ENCODE peak calls at places on chromosomes 12 and 14, in four cellular contexts. E is cardiac muscle cell; W is CD4-positive, alpha-beta memory T cell; U is CD8-positive, alpha-beta memory T cell. V is an unnamed sample.
A peak's percentile ranks its signal among the peaks of the same experiment; 100 is the strongest.

GRCh38 chr12:128316981-128317526 is 50.1 kb downstream of the TMEM132C start:
- DNase-seq in W (no peak), U (no peak), E (peak; percentile 59), V (no peak)

GRCh38 chr14:22427771-22428228 is 161.2 kb downstream of the DAD1 start:
- DNase-seq in U (no peak), E (peak; percentile 95), W (no peak), V (no peak)

GRCh38 chr12:3032770-3033537 is 44.2 kb upstream of the TSPAN9 start:
- DNase-seq in U (no peak), E (no peak), W (no peak), V (no peak)

GRCh38 chr12:77407951-77408350 is 342.6 kb upstream of the E2F7 start:
- DNase-seq in E (no peak), W (no peak), U (no peak), V (no peak)

GRCh38 chr12:78229491-78230209 is 399.0 kb downstream of the NAV3 start:
- DNase-seq in U (no peak), W (no peak), E (peak; percentile 56), V (peak; percentile 72)

GRCh38 chr14:36852853-36853634 is 191.4 kb downstream of the PAX9 start:
- DNase-seq in E (no peak), U (no peak), W (no peak), V (no peak)

GRCh38 chr14:65206448-65207096 is 104.3 kb upstream of the MAX start:
- DNase-seq in W (no peak), E (no peak), U (no peak), V (no peak)

GRCh38 chr12:4164591-4165558 is 108.7 kb upstream of the CCND2 start:
- DNase-seq in E (peak; percentile 74), W (peak; percentile 59), U (peak; percentile 57), V (no peak)

GRCh38 chr12:92128612-92129011 is 17.0 kb downstream of the BTG1 start:
- DNase-seq in E (no peak), U (no peak), W (no peak), V (no peak)

GRCh38 chr12:8081228-8081920 is 700 bp upstream of the NECAP1 start:
- DNase-seq in W (peak; percentile 33), U (peak; percentile 39), E (no peak), V (peak; percentile 45)

GRCh38 chr12:90899456-90900182 is 55.4 kb downstream of the CCER1 start:
- DNase-seq in U (no peak), E (no peak), W (no peak), V (no peak)

GRCh38 chr12:105814283-105814682 is 324.5 kb downstream of the NUAK1 start:
- DNase-seq in W (no peak), U (no peak), E (no peak), V (peak; percentile 99)

GRCh38 chr14:103267226-103267625 is 66.8 kb upstream of the EIF5 start:
- DNase-seq in W (no peak), E (no peak), U (no peak), V (no peak)

GRCh38 chr12:101596172-101596571 is 1.4 kb downstream of the MYBPC1 start:
- DNase-seq in U (no peak), E (no peak), W (no peak), V (no peak)

GRCh38 chr12:31796270-31796951 is 67.6 kb upstream of the AMN1 start:
- DNase-seq in U (no peak), E (no peak), W (no peak), V (no peak)

GRCh38 chr14:37637341-37637740 is 41.9 kb downstream of the TTC6 start:
- DNase-seq in E (no peak), U (no peak), W (no peak), V (no peak)

GRCh38 chr14:89409961-89410360 is 7.1 kb downstream of the FOXN3 start:
- DNase-seq in W (no peak), E (no peak), U (no peak), V (no peak)